ENCODE peak calls at places on chromosomes 5 and 9, in five cellular contexts. H is RWPE2; T is naive thymus-derived CD8-positive, alpha-beta T cell; P is stimulated activated naive CD4-positive, alpha-beta T cell; V is A549. L is an unnamed sample.

GRCh38 chr5:138663009-138663408 is 87.8 kb upstream of the HSPA9 start:
- DNase-seq in H (no peak), T (peak), P (peak), V (no peak), L (no peak)

GRCh38 chr9:81431662-81432061 is 257.7 kb downstream of the TLE1 start:
- DNase-seq in H (no peak), T (no peak), P (no peak), V (no peak), L (no peak)

GRCh38 chr5:64229163-64229774 is 63.6 kb downstream of the RNF180 start:
- DNase-seq in H (no peak), T (no peak), P (no peak), V (peak), L (no peak)

GRCh38 chr5:50440651-50441478 is at the start of gene EMB:
- DNase-seq in H (peak), T (peak), P (peak), V (peak), L (no peak)

GRCh38 chr5:172150514-172151425 is 37.3 kb downstream of the STK10 start:
- DNase-seq in H (peak), T (no peak), P (peak), V (no peak), L (peak)

GRCh38 chr5:93674138-93674537 is 67.3 kb downstream of the POU5F2 start:
- DNase-seq in H (no peak), T (no peak), P (no peak), V (no peak), L (no peak)

GRCh38 chr5:34655354-34655991 is 655 bp upstream of the RAI14 start:
- DNase-seq in H (no peak), T (peak), P (no peak), V (peak), L (no peak)

GRCh38 chr5:160231789-160232342 is 2.6 kb downstream of the FABP6 start:
- DNase-seq in H (no peak), T (no peak), P (no peak), V (no peak), L (no peak)

GRCh38 chr9:116499986-116500871 is 186.9 kb upstream of the TRIM32 start:
- DNase-seq in H (no peak), T (no peak), P (no peak), V (peak), L (no peak)

GRCh38 chr5:17190799-17191391 is 26.5 kb upstream of the BASP1 start:
- DNase-seq in H (no peak), T (no peak), P (no peak), V (no peak), L (no peak)

GRCh38 chr5:172658869-172659513 is 17.9 kb downstream of the NEURL1B start:
- DNase-seq in H (no peak), T (no peak), P (no peak), V (no peak), L (no peak)

GRCh38 chr5:31702709-31703108 is 63.8 kb downstream of the PDZD2 start:
- DNase-seq in H (no peak), T (no peak), P (no peak), V (no peak), L (no peak)

GRCh38 chr5:179124853-179125788 is 64.9 kb downstream of the ZNF354C start:
- DNase-seq in H (peak), T (peak), P (no peak), V (no peak), L (peak)

GRCh38 chr9:34084562-34084961 is 35.9 kb upstream of the UBAP2 start:
- DNase-seq in H (no peak), T (no peak), P (no peak), V (no peak), L (peak)

GRCh38 chr9:124206391-124206790 is 51.4 kb upstream of the NEK6 start:
- DNase-seq in H (no peak), T (no peak), P (no peak), V (no peak), L (no peak)

GRCh38 chr5:124976086-124976485 is 229.6 kb upstream of the ZNF608 start:
- DNase-seq in H (no peak), T (no peak), P (no peak), V (no peak), L (no peak)

GRCh38 chr9:20568406-20568805 is 53.9 kb downstream of the MLLT3 start:
- DNase-seq in H (no peak), T (no peak), P (no peak), V (no peak), L (no peak)

GRCh38 chr9:121662896-121663580 is 11.6 kb downstream of the DAB2IP start:
- DNase-seq in H (no peak), T (no peak), P (no peak), V (no peak), L (peak)

GRCh38 chr5:139414601-139415121 is 10.8 kb upstream of the SPATA24 start:
- DNase-seq in H (no peak), T (no peak), P (no peak), V (no peak), L (no peak)

GRCh38 chr9:135007601-135008000 is 79.9 kb upstream of the OLFM1 start:
- DNase-seq in H (no peak), T (no peak), P (no peak), V (no peak), L (peak)

GRCh38 chr5:156402387-156402921 is 75.5 kb downstream of the SGCD start:
- DNase-seq in H (no peak), T (no peak), P (no peak), V (peak), L (no peak)

GRCh38 chr5:145768863-145769262 is 66.3 kb downstream of the PRELID2 start:
- DNase-seq in H (no peak), T (no peak), P (no peak), V (no peak), L (no peak)

GRCh38 chr5:110751902-110752762 is 13.3 kb downstream of the SLC25A46 start:
- DNase-seq in H (no peak), T (no peak), P (no peak), V (no peak), L (no peak)

GRCh38 chr5:113197456-113198200 is 221.0 kb downstream of the DCP2 start:
- DNase-seq in H (no peak), T (no peak), P (no peak), V (no peak), L (no peak)

GRCh38 chr9:95910023-95910706 is 34.7 kb downstream of the ERCC6L2 start:
- DNase-seq in H (no peak), T (no peak), P (no peak), V (no peak), L (no peak)

GRCh38 chr5:125180222-125180621 is 433.8 kb upstream of the ZNF608 start:
- DNase-seq in H (no peak), T (no peak), P (no peak), V (no peak), L (no peak)

GRCh38 chr5:124162782-124163532 is 583.5 kb downstream of the ZNF608 start:
- DNase-seq in H (no peak), T (peak), P (no peak), V (no peak), L (no peak)

GRCh38 chr9:3473402-3473801 is 52.4 kb downstream of the RFX3 start:
- DNase-seq in H (no peak), T (no peak), P (no peak), V (no peak), L (no peak)

GRCh38 chr5:133907075-133907474 is 61.4 kb downstream of the C5orf15 start:
- DNase-seq in H (no peak), T (no peak), P (no peak), V (no peak), L (no peak)

GRCh38 chr9:135254176-135255032 is 166.9 kb downstream of the OLFM1 start:
- DNase-seq in H (peak), T (no peak), P (no peak), V (no peak), L (peak)

GRCh38 chr9:98341157-98342102 is 86.0 kb upstream of the TBC1D2 start:
- DNase-seq in H (no peak), T (no peak), P (no peak), V (no peak), L (peak)

GRCh38 chr9:81748091-81748490 is 58.7 kb upstream of the TLE1 start:
- DNase-seq in H (no peak), T (no peak), P (no peak), V (no peak), L (no peak)

GRCh38 chr9:107387401-107387800 is 102.2 kb downstream of the KLF4 start:
- DNase-seq in H (no peak), T (no peak), P (no peak), V (no peak), L (no peak)

GRCh38 chr9:77188242-77188641 is 10.9 kb downstream of the VPS13A start:
- DNase-seq in H (no peak), T (no peak), P (no peak), V (no peak), L (no peak)

GRCh38 chr5:149749481-149750365 is 19.6 kb downstream of the PPARGC1B start:
- DNase-seq in H (peak), T (no peak), P (no peak), V (no peak), L (no peak)

GRCh38 chr5:150399158-150400019 is 13.3 kb downstream of the CD74 start:
- DNase-seq in H (no peak), T (no peak), P (no peak), V (no peak), L (peak)

GRCh38 chr5:175873090-175873454 is 1.7 kb downstream of the CPLX2 start:
- DNase-seq in H (no peak), T (no peak), P (no peak), V (peak), L (no peak)

L was measured in chondrocyte.